ENCODE peak calls at places on chromosomes 16 and 17, in five cellular contexts. A is uterus, E is AG04450, X is smooth muscle cell of the brain vasculature, Y is RWPE1. V is an unnamed sample.

GRCh38 chr17:75643033-75644017 is 10.1 kb downstream of the SMIM5 start:
- DNase-seq in A (no peak), E (no peak), X (no peak), Y (no peak), V (no peak)

GRCh38 chr16:86761117-86761971 is 183.0 kb downstream of the FOXL1 start:
- DNase-seq in A (no peak), E (no peak), X (no peak), Y (peak), V (no peak)

GRCh38 chr17:50044483-50044882 is 11.4 kb upstream of the ITGA3 start:
- DNase-seq in A (no peak), E (no peak), X (no peak), Y (no peak), V (no peak)

GRCh38 chr16:53566568-53566967 is 63.6 kb upstream of the AKTIP start:
- DNase-seq in A (no peak), E (no peak), X (no peak), Y (no peak), V (no peak)

GRCh38 chr17:79621151-79621940 is 10.5 kb upstream of the RBFOX3 start:
- DNase-seq in A (peak), E (no peak), X (no peak), Y (no peak), V (no peak)

GRCh38 chr16:70430667-70431536 is 8.0 kb downstream of the ST3GAL2 start:
- DNase-seq in A (no peak), E (no peak), X (no peak), Y (no peak), V (no peak)

GRCh38 chr17:81270279-81270678 is 24.8 kb downstream of the SLC38A10 start:
- DNase-seq in A (no peak), E (no peak), X (no peak), Y (no peak), V (no peak)

GRCh38 chr16:82899731-82900454 is 273.1 kb downstream of the CDH13 start:
- DNase-seq in A (no peak), E (no peak), X (no peak), Y (no peak), V (no peak)

GRCh38 chr17:29722411-29723198 is 99.9 kb upstream of the CORO6 start:
- DNase-seq in A (peak), E (peak), X (no peak), Y (no peak), V (peak)

GRCh38 chr16:46961373-46962353 is 11.8 kb downstream of the DNAJA2 start:
- DNase-seq in A (no peak), E (no peak), X (no peak), Y (no peak), V (no peak)

GRCh38 chr16:1890701-1891035 is 18.7 kb upstream of the MEIOB start:
- DNase-seq in A (no peak), E (no peak), X (no peak), Y (no peak), V (no peak)

GRCh38 chr17:35002876-35003551 is 22.7 kb downstream of the LIG3 start:
- DNase-seq in A (no peak), E (peak), X (no peak), Y (no peak), V (no peak)

GRCh38 chr17:75730065-75730464 is 8.8 kb downstream of the ITGB4 start:
- DNase-seq in A (no peak), E (no peak), X (no peak), Y (no peak), V (no peak)

GRCh38 chr17:12965988-12966387 is 51.8 kb downstream of the ELAC2 start:
- DNase-seq in A (no peak), E (no peak), X (no peak), Y (no peak), V (no peak)

GRCh38 chr16:57062329-57062728 is 30.1 kb upstream of the CPNE2 start:
- DNase-seq in A (no peak), E (no peak), X (no peak), Y (no peak), V (no peak)

GRCh38 chr17:41211845-41212466 is 14.5 kb upstream of the KRTAP9-2 start:
- DNase-seq in A (no peak), E (peak), X (no peak), Y (peak), V (peak)

GRCh38 chr17:44473367-44473766 is 29.8 kb downstream of the GPATCH8 start:
- DNase-seq in A (no peak), E (no peak), X (no peak), Y (no peak), V (no peak)

GRCh38 chr17:10729334-10730193 is at the start of gene TMEM220:
- DNase-seq in A (peak), E (peak), X (peak), Y (no peak), V (peak)

GRCh38 chr17:17433260-17433659 is 43.5 kb upstream of the MED9 start:
- DNase-seq in A (no peak), E (no peak), X (no peak), Y (no peak), V (peak)

GRCh38 chr16:86038923-86039310 is 140.0 kb downstream of the IRF8 start:
- DNase-seq in A (no peak), E (no peak), X (no peak), Y (no peak), V (no peak)

GRCh38 chr17:14061666-14062560 is 7.4 kb upstream of the COX10 start:
- DNase-seq in A (no peak), E (peak), X (no peak), Y (peak), V (no peak)

GRCh38 chr17:69047368-69048263 is 13.1 kb downstream of the ABCA9 start:
- DNase-seq in A (peak), E (peak), X (no peak), Y (peak), V (peak)

GRCh38 chr16:19744670-19745069 is 26.6 kb downstream of the IQCK start:
- DNase-seq in A (no peak), E (no peak), X (no peak), Y (no peak), V (no peak)

GRCh38 chr17:73956595-73957465 is 246.6 kb upstream of the RPL38 start:
- DNase-seq in A (no peak), E (no peak), X (no peak), Y (peak), V (no peak)

GRCh38 chr17:46984892-46985291 is 5.8 kb upstream of the RPRML start:
- DNase-seq in A (no peak), E (no peak), X (no peak), Y (no peak), V (no peak)

GRCh38 chr17:40499551-40500189 is 1.8 kb downstream of the TNS4 start:
- DNase-seq in A (peak), E (no peak), X (no peak), Y (no peak), V (no peak)

GRCh38 chr16:29662729-29663019 is 373 bp upstream of the SPN start:
- DNase-seq in A (no peak), E (no peak), X (no peak), Y (no peak), V (no peak)

GRCh38 chr17:51347851-51348584 is 87.7 kb downstream of the UTP18 start:
- DNase-seq in A (no peak), E (no peak), X (no peak), Y (no peak), V (no peak)

GRCh38 chr16:68636818-68637217 is 8.3 kb upstream of the CDH3 start:
- DNase-seq in A (no peak), E (no peak), X (no peak), Y (peak), V (no peak)

GRCh38 chr16:56357291-56357764 is 68.0 kb downstream of the AMFR start:
- DNase-seq in A (no peak), E (no peak), X (no peak), Y (peak), V (no peak)